ENCODE peak calls at places on chromosomes 4 and X, in four cellular contexts. J is C1 segment of cervical spinal cord; Q is activated CD8-positive, alpha-beta T cell treated with anti-CD3 and anti-CD28 coated beads, Interleukin-2, amount 10 ng/mL, durations not matched to agents 7 days and 5 days; D is stimulated activated CD8-positive, alpha-beta memory T cell treated with anti-CD3 and anti-CD28 coated beads, Interleukin-7, amount 100 ng/mL, for 4 hours. S is an unnamed sample.

GRCh38 chrX:105018865-105019264 is 201.6 kb downstream of the TEX13A start:
- DNase-seq in J (no peak), Q (no peak), D (no peak), S (no peak)

GRCh38 chrX:42176790-42177189 is 253.4 kb upstream of the CASK start:
- DNase-seq in J (peak; percentile 0), Q (no peak), D (no peak), S (no peak)

GRCh38 chr4:173642509-173642908 is 112.5 kb upstream of the HAND2 start:
- DNase-seq in J (no peak), Q (no peak), D (no peak), S (no peak)

GRCh38 chr4:41866799-41867677 is 68.2 kb upstream of the TMEM33 start:
- DNase-seq in J (no peak), Q (no peak), D (no peak), S (no peak)

GRCh38 chrX:920234-920799 is 289.7 kb downstream of the SHOX start:
- DNase-seq in J (no peak), Q (no peak), D (no peak), S (no peak)

GRCh38 chrX:140733766-140734342 is 24.3 kb downstream of the LINC00632 start:
- DNase-seq in J (no peak), Q (peak; percentile 21), D (no peak), S (peak; percentile 19)

GRCh38 chr4:156971623-156972369 is at the start of gene PDGFC:
- DNase-seq in J (peak; percentile 80), Q (no peak), D (no peak), S (peak; percentile 85)

GRCh38 chr4:159158989-159159388 is 56.1 kb downstream of the RAPGEF2 start:
- DNase-seq in J (no peak), Q (no peak), D (no peak), S (no peak)

GRCh38 chr4:184528713-184529112 is 54.4 kb upstream of the IRF2 start:
- DNase-seq in J (no peak), Q (no peak), D (no peak), S (no peak)

GRCh38 chrX:76183289-76184057 is 10.6 kb downstream of the PBDC1 start:
- DNase-seq in J (no peak), Q (no peak), D (no peak), S (no peak)

GRCh38 chr4:169314906-169315305 is 44.1 kb upstream of the SH3RF1 start:
- DNase-seq in J (peak; percentile 20), Q (no peak), D (no peak), S (no peak)

GRCh38 chrX:49163555-49164419 is 1.2 kb downstream of the MAGIX start:
- DNase-seq in J (peak; percentile 90), Q (peak; percentile 84), D (peak; percentile 45), S (peak; percentile 77)

GRCh38 chrX:65677954-65678469 is 10.6 kb downstream of the MSN start:
- DNase-seq in J (no peak), Q (no peak), D (no peak), S (peak; percentile 41)

GRCh38 chr4:52038109-52038912 is at the start of gene SGCB:
- DNase-seq in J (peak; percentile 86), Q (peak; percentile 76), D (peak; percentile 5), S (peak; percentile 19)

GRCh38 chr4:158895797-158896442 is 127.1 kb downstream of the FNIP2 start:
- DNase-seq in J (no peak), Q (no peak), D (no peak), S (peak; percentile 8)

GRCh38 chrX:47327902-47328301 is 42.5 kb upstream of the ZNF157 start:
- DNase-seq in J (no peak), Q (no peak), D (no peak), S (no peak)

GRCh38 chr4:144734522-144734921 is 88.6 kb downstream of the HHIP start:
- DNase-seq in J (no peak), Q (no peak), D (no peak), S (no peak)

GRCh38 chrX:142068365-142068764 is 136.7 kb downstream of the MAGEC2 start:
- DNase-seq in J (no peak), Q (no peak), D (no peak), S (no peak)

GRCh38 chr4:183729430-183730328 is 70.6 kb downstream of the TRAPPC11 start:
- DNase-seq in J (no peak), Q (no peak), D (no peak), S (peak; percentile 16)

GRCh38 chrX:129786210-129786651 is 6.5 kb downstream of the SASH3 start:
- DNase-seq in J (no peak), Q (no peak), D (no peak), S (no peak)

GRCh38 chr4:106258145-106259045 is 57.6 kb downstream of the TBCK start:
- DNase-seq in J (no peak), Q (no peak), D (no peak), S (no peak)

GRCh38 chr4:134326866-134327265 is 125.3 kb upstream of the PABPC4L start:
- DNase-seq in J (no peak), Q (no peak), D (no peak), S (no peak)

GRCh38 chr4:137531121-137531520 is 1.2 kb downstream of the PCDH18 start:
- DNase-seq in J (peak; percentile 24), Q (no peak), D (no peak), S (no peak)

GRCh38 chr4:157170321-157170720 is 50.2 kb upstream of the GRIA2 start:
- DNase-seq in J (no peak), Q (no peak), D (no peak), S (no peak)

GRCh38 chrX:43949669-43950068 is 23.5 kb downstream of the NDP start:
- DNase-seq in J (peak; percentile 15), Q (peak; percentile 36), D (no peak), S (no peak)

GRCh38 chrX:134570899-134571298 is 87.4 kb downstream of the PLAC1 start:
- DNase-seq in J (no peak), Q (no peak), D (no peak), S (no peak)

GRCh38 chrX:95055991-95056390 is 1382.0 kb downstream of the FAM133A start:
- DNase-seq in J (no peak), Q (no peak), D (no peak), S (no peak)

GRCh38 chr4:41145571-41146078 is 68.7 kb downstream of the APBB2 start:
- DNase-seq in J (peak; percentile 25), Q (no peak), D (no peak), S (no peak)

GRCh38 chr4:13640149-13640671 is 12.7 kb upstream of the BOD1L1 start:
- DNase-seq in J (no peak), Q (no peak), D (no peak), S (peak; percentile 30)

GRCh38 chr4:101177146-101177545 is 170.2 kb downstream of the PPP3CA start:
- DNase-seq in J (no peak), Q (no peak), D (no peak), S (no peak)

GRCh38 chr4:153593166-153593565 is 90.9 kb upstream of the TLR2 start:
- DNase-seq in J (no peak), Q (no peak), D (no peak), S (no peak)

GRCh38 chr4:127239902-127240575 is 392.7 kb upstream of the INTU start:
- DNase-seq in J (no peak), Q (no peak), D (no peak), S (no peak)

GRCh38 chr4:125314676-125315570 is at the start of gene FAT4:
- DNase-seq in J (peak; percentile 90), Q (peak; percentile 55), D (no peak), S (peak; percentile 69)

GRCh38 chr4:25775166-25775565 is 87.6 kb downstream of the SEL1L3 start:
- DNase-seq in J (no peak), Q (no peak), D (no peak), S (no peak)

S was measured in PC-9.